ENCODE peak calls at places on chromosomes 2 and 18, in eight cellular contexts. E is brain microvascular endothelial cell, U is cardiac fibroblast, T is cardiac muscle cell, V is tibial nerve, O is astrocyte, D is NT2/D1, N is mammary epithelial cell. H is an unnamed sample.

GRCh38 chr2:222142027-222142426 is 156.8 kb downstream of the PAX3 start:
- DNase-seq in O (peak), T (no peak), N (peak), D (no peak), V (no peak), U (no peak), E (no peak), H (peak)

GRCh38 chr18:58863539-58864145 is 1.0 kb upstream of the ZNF532 start:
- DNase-seq in T (peak), U (no peak), E (no peak), D (no peak), N (no peak), O (no peak), V (no peak), H (no peak)

GRCh38 chr18:28204154-28204553 is 27.2 kb upstream of the CDH2 start:
- DNase-seq in E (peak), D (no peak), V (no peak), U (peak), N (peak), T (no peak), O (peak), H (peak)

GRCh38 chr2:53969285-53970094 is 1.3 kb downstream of the PSME4 start:
- DNase-seq in D (no peak), O (peak), V (peak), T (no peak), U (peak), E (peak), N (peak), H (peak)

GRCh38 chr2:52608030-52608429 is 1159.6 kb upstream of the CHAC2 start:
- DNase-seq in D (no peak), T (no peak), U (no peak), V (no peak), O (no peak), N (no peak), E (no peak), H (no peak)

GRCh38 chr2:237310515-237311114 is 103.3 kb downstream of the COL6A3 start:
- DNase-seq in N (no peak), T (no peak), U (peak), O (no peak), E (peak), D (no peak), V (no peak), H (no peak)

GRCh38 chr2:201699384-201699783 is 940 bp upstream of the MPP4 start:
- DNase-seq in N (no peak), V (no peak), U (peak), D (no peak), O (peak), E (no peak), T (no peak), H (no peak)

GRCh38 chr2:50746526-50746925 is 285.4 kb downstream of the NRXN1 start:
- DNase-seq in N (peak), D (peak), E (peak), V (no peak), T (peak), U (peak), O (peak), H (no peak)

GRCh38 chr18:48074929-48075706 is 144.7 kb upstream of the SMAD2 start:
- DNase-seq in D (no peak), O (no peak), T (no peak), N (no peak), V (no peak), U (no peak), E (no peak), H (no peak)

GRCh38 chr18:2050702-2051201 is 520.6 kb downstream of the METTL4 start:
- DNase-seq in O (peak), T (no peak), N (peak), U (peak), V (no peak), E (no peak), D (no peak), H (peak)

DNA sequence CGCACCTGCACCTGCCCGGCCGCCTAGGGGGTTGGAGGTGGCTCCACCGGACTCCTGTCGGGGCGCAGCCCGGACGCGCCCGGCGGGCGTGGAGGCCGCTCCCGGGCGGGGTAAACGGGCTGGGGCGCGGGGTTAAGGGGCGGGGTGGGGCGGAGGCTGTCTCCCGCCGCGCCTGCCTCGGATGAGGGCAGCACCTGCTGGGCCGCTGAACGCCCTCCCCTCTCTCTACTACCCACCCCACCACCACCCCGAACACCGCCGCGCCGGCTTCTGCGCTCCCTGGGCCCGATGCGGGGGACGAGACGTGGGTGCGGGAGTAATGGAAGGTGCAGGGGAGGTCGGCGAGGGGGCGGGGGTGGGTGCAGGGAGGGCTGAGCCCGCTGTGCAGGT is 224.8 kb upstream of the ID2 start:
- DNase-seq in N (no peak), V (no peak), T (no peak), E (no peak), U (no peak), O (no peak), D (no peak), H (no peak)
- H3K4me3 ChIP-seq in N (no peak), V (no peak), T (no peak), E (no peak), U (no peak), O (no peak), D (no peak), H (peak)

GRCh38 chr2:47272905-47273758 is 118.0 kb upstream of the STPG4 start:
- DNase-seq in N (no peak), U (no peak), V (no peak), D (no peak), T (peak), O (no peak), E (no peak), H (no peak)
- H3K4me3 ChIP-seq in N (no peak), U (no peak), V (no peak), D (no peak), T (no peak), O (no peak), E (no peak), H (no peak)

GRCh38 chr18:32771169-32771751 is 1.6 kb downstream of the KLHL14 start:
- DNase-seq in U (no peak), V (no peak), T (peak), O (no peak), N (no peak), D (no peak), E (no peak), H (no peak)
- H3K4me3 ChIP-seq in U (no peak), V (peak), T (peak), O (peak), N (no peak), D (peak), E (peak), H (peak)

GRCh38 chr2:43749583-43749982 is 24.3 kb upstream of the DYNC2LI1 start:
- DNase-seq in O (no peak), E (no peak), U (no peak), V (no peak), D (no peak), T (no peak), N (no peak), H (peak)
- H3K4me3 ChIP-seq in O (no peak), E (no peak), U (no peak), V (no peak), D (no peak), T (no peak), N (no peak), H (no peak)

GRCh38 chr2:66579494-66579893 is 144.6 kb downstream of the MEIS1 start:
- DNase-seq in U (no peak), N (no peak), V (no peak), D (no peak), T (no peak), O (no peak), E (no peak), H (no peak)

GRCh38 chr2:66580343-66580954 is 145.5 kb downstream of the MEIS1 start:
- DNase-seq in E (no peak), U (no peak), N (no peak), T (no peak), D (no peak), O (no peak), V (no peak), H (no peak)

GRCh38 chr2:66578067-66578852 is 143.3 kb downstream of the MEIS1 start:
- DNase-seq in U (no peak), T (peak), E (no peak), O (no peak), V (no peak), D (no peak), N (no peak), H (no peak)

GRCh38 chr2:66577331-66578041 is 142.6 kb downstream of the MEIS1 start:
- DNase-seq in V (no peak), N (no peak), U (no peak), D (no peak), T (peak), E (no peak), O (no peak), H (no peak)

GRCh38 chr2:66578853-66579158 is 143.9 kb downstream of the MEIS1 start:
- DNase-seq in D (no peak), T (no peak), U (no peak), V (no peak), O (no peak), E (no peak), N (no peak), H (no peak)
- H3K4me3 ChIP-seq in D (no peak), T (peak), U (no peak), V (no peak), O (no peak), E (no peak), N (no peak), H (no peak)

DNA sequence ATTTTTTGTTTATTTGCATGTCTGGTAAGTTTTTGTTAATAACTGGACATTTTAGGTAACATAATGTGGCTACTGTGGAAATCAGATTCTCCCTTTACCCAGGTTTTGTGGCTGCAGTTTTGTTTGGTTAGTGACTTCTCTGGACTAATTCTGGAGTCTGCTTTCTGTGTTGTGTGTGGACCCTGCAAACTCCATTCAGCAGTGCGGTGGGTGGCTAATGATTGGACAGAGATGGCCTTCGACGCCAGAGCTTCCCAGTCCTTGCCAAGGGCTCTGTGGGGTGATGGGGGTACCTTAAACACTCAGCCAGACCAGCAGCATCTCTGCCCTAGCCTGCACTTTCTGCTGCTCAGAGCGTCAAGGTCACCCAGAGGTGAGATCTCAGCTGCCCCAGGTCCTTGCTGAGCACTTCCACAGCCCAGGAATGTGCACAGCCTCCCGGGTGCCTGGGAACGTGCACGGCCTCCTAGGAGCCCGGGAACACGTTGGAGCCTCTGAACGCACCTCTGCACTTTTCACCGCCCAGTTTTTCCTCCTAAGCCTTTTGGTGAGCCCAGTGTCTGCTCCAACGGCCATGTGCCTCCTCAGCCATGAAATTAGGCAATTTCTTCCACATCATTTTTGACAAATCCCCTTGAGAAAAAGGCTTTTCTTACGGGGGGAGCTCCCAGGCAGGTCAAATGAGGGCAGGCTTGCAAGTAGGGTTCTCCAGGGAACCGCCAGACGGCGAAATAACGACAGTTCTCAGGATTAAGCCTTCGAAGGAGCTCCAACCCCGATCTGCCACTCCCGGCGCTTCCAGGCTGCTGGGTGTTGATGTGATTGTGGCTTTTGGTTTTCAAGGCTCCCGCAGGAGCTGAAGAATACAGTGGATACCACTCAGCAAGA is 35.2 kb upstream of the KLF11 start:
- DNase-seq in U (peak), N (no peak), T (no peak), E (no peak), D (no peak), V (no peak), O (no peak), H (no peak)
- H3K4me3 ChIP-seq in U (no peak), N (no peak), T (no peak), E (no peak), D (no peak), V (no peak), O (no peak), H (no peak)